ENCODE peak calls at places on chromosomes 1 and 21, in five cellular contexts. A is hippocampal formation; C is NCI-H2171; B is PC-3; N is activated CD4-positive, CD25-positive, alpha-beta regulatory T cell. U is an unnamed sample.

GRCh38 chr1:95287078-95287477 is 53.1 kb downstream of the RWDD3 start:
- DNase-seq in A (no peak), C (no peak), B (peak), N (no peak), U (no peak)

GRCh38 chr1:227926216-227926791 is 21.4 kb downstream of the WNT9A start:
- DNase-seq in A (no peak), C (no peak), B (no peak), N (no peak), U (no peak)

GRCh38 chr1:15847893-15848142 is 311 bp downstream of the SPEN start:
- DNase-seq in A (no peak), C (no peak), B (no peak), N (no peak), U (no peak)

GRCh38 chr21:45383615-45384201 is 21.3 kb upstream of the COL18A1 start:
- DNase-seq in A (no peak), C (no peak), B (no peak), N (no peak), U (no peak)

GRCh38 chr1:30418426-30419245 is 304.7 kb downstream of the MATN1 start:
- DNase-seq in A (no peak), C (no peak), B (no peak), N (no peak), U (no peak)

GRCh38 chr1:4585216-4585615 is 69.2 kb upstream of the AJAP1 start:
- DNase-seq in A (no peak), C (no peak), B (peak), N (no peak), U (no peak)

GRCh38 chr1:235767795-235768194 is 98.9 kb downstream of the LYST start:
- DNase-seq in A (no peak), C (no peak), B (no peak), N (no peak), U (no peak)

GRCh38 chr1:203354246-203354645 is 3.3 kb upstream of the FMOD start:
- DNase-seq in A (no peak), C (no peak), B (peak), N (no peak), U (peak)

GRCh38 chr1:11431946-11432507 is 46.9 kb upstream of the DISP3 start:
- DNase-seq in A (no peak), C (no peak), B (no peak), N (no peak), U (no peak)

GRCh38 chr1:61162513-61163274 is 80.3 kb downstream of the NFIA start:
- DNase-seq in A (no peak), C (no peak), B (no peak), N (no peak), U (no peak)

GRCh38 chr1:172451002-172451443 is 7.2 kb upstream of the PIGC start:
- DNase-seq in A (no peak), C (no peak), B (peak), N (no peak), U (peak)

GRCh38 chr1:191504999-191505398 is 653.3 kb upstream of the RGS18 start:
- DNase-seq in A (no peak), C (no peak), B (no peak), N (no peak), U (no peak)